ENCODE peak calls at places on chromosomes 1 and 21, in eight cellular contexts. L, X, J, P, N, K, R and T are unnamed samples.

GRCh38 chr1:231626951-231627614 is 493 bp downstream of the DISC1 start:
- DNase-seq in L (no peak), X (no peak), J (peak), P (no peak), N (peak), K (peak), R (peak), T (no peak)

GRCh38 chr1:118101445-118101844 is 83.6 kb downstream of the SPAG17 start:
- DNase-seq in L (no peak), X (no peak), J (no peak), P (no peak), N (no peak), K (no peak), R (no peak), T (no peak)

GRCh38 chr1:243495442-243496172 is 239.8 kb downstream of the SDCCAG8 start:
- DNase-seq in L (no peak), X (no peak), J (no peak), P (no peak), N (no peak), K (no peak), R (no peak), T (no peak)

GRCh38 chr21:44918581-44919033 is 2.1 kb downstream of the ITGB2 start:
- DNase-seq in L (no peak), X (no peak), J (no peak), P (no peak), N (no peak), K (peak), R (no peak), T (no peak)

GRCh38 chr1:42006836-42007235 is 88.1 kb upstream of the HIVEP3 start:
- DNase-seq in L (no peak), X (no peak), J (no peak), P (no peak), N (no peak), K (no peak), R (no peak), T (no peak)

GRCh38 chr1:235979716-235980338 is 85.1 kb downstream of the NID1 start:
- DNase-seq in L (no peak), X (no peak), J (no peak), P (no peak), N (no peak), K (no peak), R (no peak), T (no peak)

GRCh38 chr21:33261635-33262034 is 4.5 kb upstream of the IL10RB start:
- DNase-seq in L (no peak), X (no peak), J (no peak), P (no peak), N (no peak), K (no peak), R (no peak), T (no peak)

GRCh38 chr1:87466621-87467020 is 137.9 kb downstream of the LMO4 start:
- DNase-seq in L (no peak), X (no peak), J (no peak), P (no peak), N (no peak), K (no peak), R (no peak), T (no peak)

GRCh38 chr1:219293440-219293839 is 119.8 kb downstream of the LYPLAL1 start:
- DNase-seq in L (no peak), X (no peak), J (no peak), P (no peak), N (no peak), K (no peak), R (no peak), T (no peak)

GRCh38 chr1:192559115-192560006 is 16.2 kb upstream of the RGS1 start:
- DNase-seq in L (peak), X (peak), J (no peak), P (no peak), N (no peak), K (no peak), R (no peak), T (peak)

GRCh38 chr1:172287207-172287606 is 133.3 kb upstream of the C1orf105 start:
- DNase-seq in L (peak), X (no peak), J (peak), P (no peak), N (no peak), K (peak), R (peak), T (no peak)

GRCh38 chr1:30933874-30934252 is 25.3 kb upstream of the SDC3 start:
- DNase-seq in L (no peak), X (no peak), J (no peak), P (no peak), N (no peak), K (no peak), R (no peak), T (peak)

GRCh38 chr1:77538956-77539509 is 143.4 kb downstream of the ZZZ3 start:
- DNase-seq in L (no peak), X (no peak), J (peak), P (no peak), N (peak), K (no peak), R (no peak), T (peak)

GRCh38 chr1:18100493-18101063 is 7.0 kb upstream of the IGSF21 start:
- DNase-seq in L (peak), X (peak), J (peak), P (peak), N (peak), K (no peak), R (peak), T (peak)

GRCh38 chr1:9874412-9874811 is 35.7 kb downstream of the CTNNBIP1 start:
- DNase-seq in L (peak), X (no peak), J (no peak), P (no peak), N (no peak), K (no peak), R (no peak), T (no peak)

GRCh38 chr1:153728305-153729066 is 636 bp downstream of the INTS3 start:
- DNase-seq in L (peak), X (no peak), J (peak), P (peak), N (peak), K (peak), R (peak), T (no peak)

GRCh38 chr1:30423570-30423969 is 299.8 kb downstream of the MATN1 start:
- DNase-seq in L (no peak), X (no peak), J (no peak), P (no peak), N (no peak), K (no peak), R (no peak), T (no peak)

GRCh38 chr21:43937898-43938309 is 72.9 kb downstream of the AGPAT3 start:
- DNase-seq in L (no peak), X (no peak), J (no peak), P (no peak), N (no peak), K (no peak), R (no peak), T (no peak)

GRCh38 chr1:110596312-110596711 is 9.8 kb downstream of the KCNA2 start:
- DNase-seq in L (no peak), X (no peak), J (no peak), P (no peak), N (no peak), K (no peak), R (no peak), T (no peak)
- TF ChIP-seq POLR2A in L (no peak), X (no peak), J (no peak), P (no peak), N (no peak), K (no peak), R (no peak), T (no peak)

DNA sequence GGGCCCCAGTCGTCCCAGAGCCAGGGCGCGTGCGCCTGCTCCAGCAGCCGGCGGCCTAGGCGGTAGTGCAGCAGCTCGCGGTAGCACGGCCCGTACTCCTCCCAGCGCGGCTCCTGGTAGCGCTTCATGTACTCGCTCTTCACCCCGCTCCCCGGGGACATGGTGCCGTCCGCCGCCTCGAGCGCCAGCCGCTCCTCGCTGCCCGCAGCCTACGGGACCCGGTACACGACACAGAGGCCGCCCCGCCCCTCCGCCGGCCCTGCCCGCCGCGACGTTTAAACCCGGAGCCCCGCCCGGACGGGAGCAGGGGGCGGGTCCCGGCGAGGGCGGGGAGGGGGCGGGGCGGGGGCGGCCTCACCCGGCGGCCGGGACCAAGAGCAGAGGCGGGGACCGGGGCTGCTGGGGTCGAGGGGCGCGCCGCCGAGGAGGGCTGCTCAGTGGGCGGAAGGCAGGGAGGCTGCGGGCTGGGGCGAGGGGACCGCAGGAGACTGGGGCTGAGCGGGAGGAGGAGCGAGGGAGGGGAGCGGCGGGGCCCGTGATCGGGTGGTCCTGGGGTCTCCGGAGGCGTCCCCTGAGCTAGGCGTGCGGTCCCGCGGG is 444 bp downstream of the CCSAP start:
- DNase-seq in L (peak), X (peak), J (peak), P (peak), N (peak), K (peak), R (peak), T (peak)
- TF ChIP-seq POLR2A in L (peak), X (peak), J (peak), P (peak), N (peak), K (no peak), R (no peak), T (peak)

GRCh38 chr1:45684402-45684801 is 1.9 kb downstream of the GPBP1L1 start:
- DNase-seq in L (no peak), X (no peak), J (no peak), P (no peak), N (no peak), K (no peak), R (no peak), T (no peak)

GRCh38 chr1:45687753-45688737 is at the start of gene TMEM69:
- DNase-seq in L (peak), X (peak), J (peak), P (peak), N (peak), K (peak), R (peak), T (peak)

GRCh38 chr1:45686081-45687013 is at the start of gene GPBP1L1:
- DNase-seq in L (peak), X (peak), J (peak), P (peak), N (peak), K (peak), R (peak), T (peak)

GRCh38 chr1:45685308-45686080 is 839 bp downstream of the GPBP1L1 start:
- DNase-seq in L (peak), X (no peak), J (no peak), P (peak), N (peak), K (no peak), R (no peak), T (no peak)

GRCh38 chr1:45687014-45687752 is 798 bp upstream of the TMEM69 start:
- DNase-seq in L (peak), X (peak), J (peak), P (peak), N (peak), K (peak), R (peak), T (peak)
- TF ChIP-seq POLR2A in L (peak), X (peak), J (peak), P (peak), N (peak), K (peak), R (peak), T (peak)

DNA sequence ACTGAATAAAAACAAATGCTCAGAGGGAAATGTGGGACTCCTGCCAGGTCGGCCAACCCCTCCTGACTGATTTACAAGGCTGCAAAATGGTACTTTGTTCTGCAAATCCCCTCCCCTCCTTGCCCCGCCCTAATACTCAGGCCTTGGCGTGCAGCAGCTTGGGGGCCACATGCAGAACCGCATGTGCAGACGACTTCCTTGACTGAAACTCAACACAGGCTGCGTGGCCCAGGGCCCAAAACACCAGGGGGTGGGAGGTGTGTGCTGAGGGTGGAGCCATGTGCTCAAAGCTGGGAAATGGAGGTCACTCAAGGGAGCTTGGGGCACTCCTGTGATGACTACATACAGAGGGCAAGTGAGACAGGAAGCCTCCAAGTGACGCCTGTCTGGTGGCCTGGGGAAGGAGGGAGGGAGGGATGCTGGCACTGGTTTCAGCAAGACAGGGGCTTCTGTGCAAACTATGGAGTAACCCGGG is 87.2 kb downstream of the MRPL37 start:
- DNase-seq in L (peak), X (no peak), J (peak), P (peak), N (no peak), K (peak), R (peak), T (peak)
- TF ChIP-seq POLR2A in L (no peak), X (no peak), J (no peak), P (no peak), N (no peak), K (no peak), R (peak), T (no peak)

DNA sequence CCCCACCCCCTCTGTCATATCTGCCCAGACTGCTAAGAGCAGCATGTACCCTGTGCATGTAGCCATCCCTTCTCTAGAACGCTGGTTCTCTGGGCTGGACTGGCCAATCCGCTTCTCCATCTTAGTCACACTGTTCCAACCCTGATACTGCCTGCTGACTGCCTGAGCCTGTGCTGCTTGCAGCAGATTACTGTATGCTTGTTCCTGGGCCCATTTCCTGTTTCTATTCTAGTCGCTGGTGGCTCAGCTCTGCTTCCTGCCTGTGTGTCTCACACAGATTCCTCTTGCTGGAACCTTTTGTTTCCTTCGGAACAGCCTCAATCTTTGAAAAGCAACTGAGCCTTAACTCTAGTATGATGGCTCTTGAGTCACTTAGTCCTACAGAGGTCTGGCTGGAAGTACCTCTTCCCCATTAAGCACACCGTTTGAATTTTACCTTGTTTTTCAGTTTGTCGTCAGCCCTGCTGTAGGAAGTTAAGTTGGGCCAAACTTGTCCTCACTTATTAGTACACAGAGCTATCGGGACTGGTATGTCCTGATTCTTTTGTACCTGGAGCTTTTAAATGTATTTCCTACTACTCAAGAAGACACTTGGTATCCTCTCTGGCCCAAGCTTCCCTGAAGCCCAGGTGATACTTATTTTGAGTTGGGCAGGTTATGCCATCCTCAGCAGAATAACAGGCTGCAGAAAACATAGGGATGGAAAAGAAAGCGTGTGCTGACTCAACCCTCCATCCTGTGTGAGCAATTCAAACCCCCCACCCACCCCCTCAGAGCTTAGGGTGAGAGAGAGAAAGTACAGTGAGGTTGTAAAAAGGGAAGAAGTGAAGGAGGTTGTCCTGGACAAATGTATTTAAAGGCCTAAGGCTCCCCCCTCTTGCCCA is 43.4 kb upstream of the PIGV start:
- DNase-seq in L (peak), X (peak), J (peak), P (peak), N (no peak), K (peak), R (peak), T (peak)
- TF ChIP-seq POLR2A in L (peak), X (no peak), J (no peak), P (no peak), N (no peak), K (no peak), R (no peak), T (no peak)

GRCh38 chr1:24021403-24022266 is 41.5 kb upstream of the SRSF10 start:
- DNase-seq in L (no peak), X (no peak), J (no peak), P (no peak), N (no peak), K (no peak), R (no peak), T (no peak)
- TF ChIP-seq POLR2A in L (no peak), X (no peak), J (no peak), P (no peak), N (no peak), K (no peak), R (no peak), T (no peak)

GRCh38 chr1:55038974-55039341 is 390 bp upstream of the PCSK9 start:
- DNase-seq in L (no peak), X (no peak), J (no peak), P (no peak), N (no peak), K (no peak), R (no peak), T (no peak)

GRCh38 chr1:55038552-55038838 is 853 bp upstream of the PCSK9 start:
- DNase-seq in L (no peak), X (no peak), J (no peak), P (no peak), N (no peak), K (no peak), R (no peak), T (no peak)

GRCh38 chr1:55040083-55040952 is 970 bp downstream of the PCSK9 start:
- DNase-seq in L (no peak), X (no peak), J (no peak), P (no peak), N (no peak), K (peak), R (no peak), T (no peak)

GRCh38 chr1:55040953-55041494 is 1.7 kb downstream of the PCSK9 start:
- DNase-seq in L (no peak), X (no peak), J (no peak), P (no peak), N (no peak), K (no peak), R (no peak), T (no peak)

GRCh38 chr1:55039342-55040082 is at the start of gene PCSK9:
- DNase-seq in L (no peak), X (peak), J (no peak), P (peak), N (peak), K (no peak), R (no peak), T (no peak)
- TF ChIP-seq POLR2A in L (no peak), X (peak), J (no peak), P (peak), N (no peak), K (no peak), R (no peak), T (no peak)